ENCODE peak calls at places on chromosomes 3 and 15, in four cellular contexts. M is IMR-90, G is K562, B is GM12878. Z is an unnamed sample.

GRCh38 chr15:46768287-46768686 is 949.0 kb upstream of the SEMA6D start:
- DNase-seq in M (no peak), G (peak), B (no peak), Z (no peak)

GRCh38 chr3:114706591-114707224 is 412.9 kb downstream of the TIGIT start:
- DNase-seq in M (peak), B (no peak), G (peak), Z (peak)

GRCh38 chr3:169305460-169305859 is 358.1 kb downstream of the MECOM start:
- DNase-seq in G (no peak), M (no peak), B (no peak), Z (no peak)

GRCh38 chr3:133479895-133480669 is 80.2 kb downstream of the BFSP2 start:
- DNase-seq in B (peak), G (no peak), M (no peak), Z (no peak)

GRCh38 chr15:87610366-87610765 is 646.2 kb downstream of the NTRK3 start:
- DNase-seq in B (no peak), G (peak), M (peak), Z (no peak)

GRCh38 chr3:187086831-187087230 is 52.5 kb downstream of the RPL39L start:
- DNase-seq in B (no peak), M (no peak), G (no peak), Z (no peak)

GRCh38 chr3:98843301-98843959 is 58.1 kb downstream of the DCBLD2 start:
- DNase-seq in G (no peak), M (no peak), B (no peak), Z (no peak)

GRCh38 chr15:25056484-25057429 is 102.0 kb downstream of the SNRPN start:
- DNase-seq in B (no peak), G (peak), M (no peak), Z (peak)

GRCh38 chr15:24898715-24899278 is 56.0 kb upstream of the SNRPN start:
- DNase-seq in B (no peak), G (no peak), M (no peak), Z (no peak)

GRCh38 chr15:49239105-49239504 is 69.1 kb downstream of the GALK2 start:
- DNase-seq in M (peak), G (no peak), B (no peak), Z (no peak)

GRCh38 chr3:52742418-52743041 is 28.2 kb downstream of the NEK4 start:
- DNase-seq in M (peak), G (peak), B (peak), Z (peak)

GRCh38 chr15:52780172-52780980 is 9.8 kb downstream of the ONECUT1 start:
- DNase-seq in G (peak), M (peak), B (peak), Z (peak)

GRCh38 chr3:122299872-122300460 is 25.1 kb upstream of the CSTA start:
- DNase-seq in G (peak), M (peak), B (no peak), Z (peak)

GRCh38 chr3:130522399-130522798 is 5.4 kb downstream of the COL6A6 start:
- DNase-seq in B (no peak), G (peak), M (no peak), Z (no peak)

GRCh38 chr3:130514671-130515070 is 2.3 kb upstream of the COL6A6 start:
- DNase-seq in B (no peak), G (no peak), M (no peak), Z (no peak)

GRCh38 chr3:130517541-130517940 is 564 bp downstream of the COL6A6 start:
- DNase-seq in G (peak), B (no peak), M (no peak), Z (no peak)

GRCh38 chr3:130515755-130516154 is 1.2 kb upstream of the COL6A6 start:
- DNase-seq in M (no peak), B (no peak), G (no peak), Z (no peak)

DNA sequence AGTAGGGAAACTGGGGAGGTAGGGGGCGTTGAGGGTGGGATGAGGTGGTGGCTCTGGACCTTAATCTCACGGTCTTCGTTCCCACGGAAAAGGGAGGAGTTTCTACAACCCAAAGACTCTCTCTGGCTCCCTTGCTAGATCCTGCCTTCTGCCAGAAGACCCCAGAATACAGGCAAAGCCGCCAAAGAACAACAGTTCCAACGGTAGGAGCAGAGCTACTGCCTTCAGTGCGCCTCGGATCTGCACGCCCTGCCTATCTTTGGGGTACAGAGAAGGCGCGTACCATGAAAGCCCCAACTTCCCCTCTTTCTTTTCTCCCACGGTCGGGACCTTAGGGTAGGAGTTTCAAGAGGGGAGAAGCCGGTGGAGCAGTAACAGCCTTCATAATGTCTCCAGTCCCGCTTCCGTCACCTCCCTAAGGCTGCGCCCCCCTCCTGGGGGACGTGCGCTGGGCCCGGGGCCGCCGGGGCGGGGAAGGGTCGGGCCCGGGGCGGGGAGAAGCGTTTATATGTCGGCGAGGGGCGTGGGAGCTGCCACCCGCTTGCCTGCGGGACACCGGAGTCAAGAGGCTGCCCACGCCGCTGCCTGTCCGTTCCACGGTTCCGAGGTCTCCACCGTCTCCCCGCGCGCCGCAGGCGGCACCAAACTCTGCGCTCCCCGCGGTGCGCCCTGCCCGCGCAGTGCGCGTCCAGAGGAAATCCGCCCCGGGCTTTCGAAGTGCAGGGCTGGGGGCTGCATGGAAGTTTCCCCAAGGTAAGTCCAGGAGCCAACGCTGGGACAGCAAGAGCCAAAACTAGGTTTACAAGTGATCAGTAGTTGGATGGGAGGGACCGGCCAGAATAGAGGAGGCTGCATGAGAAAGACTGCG is at the start of gene COL6A6:
- DNase-seq in B (no peak), M (no peak), G (peak), Z (no peak)
- TF ChIP-seq ELK1 in B (no peak), M (no peak), G (no peak), Z (no peak)

GRCh38 chr15:76187151-76187550 is 124.1 kb downstream of the ETFA start:
- DNase-seq in G (no peak), M (no peak), B (no peak), Z (no peak)
- H3K4me2 ChIP-seq in G (no peak), M (no peak), B (no peak), Z (no peak)

DNA sequence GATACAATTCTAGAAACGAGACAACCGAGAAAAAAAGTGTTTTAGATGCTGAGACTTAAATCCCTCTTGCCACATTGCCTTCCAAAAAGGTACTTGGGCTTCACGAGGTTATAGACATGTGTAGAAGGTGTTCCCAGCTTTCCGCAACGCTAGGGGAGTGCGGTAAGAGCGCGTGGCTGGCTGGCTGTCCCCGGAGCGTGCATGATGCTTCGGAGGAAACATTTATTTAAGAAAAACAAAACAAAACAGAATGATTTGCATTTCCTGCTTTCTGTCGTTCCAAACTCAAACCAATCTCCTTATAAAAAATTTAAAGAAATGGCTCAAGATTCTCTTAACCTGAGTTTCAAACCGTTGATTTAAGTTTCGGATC is 841 bp downstream of the SLC6A20 start:
- DNase-seq in M (peak), B (no peak), G (no peak), Z (no peak)
- TF ChIP-seq ELK1 in M (no peak), B (no peak), G (no peak), Z (no peak)

DNA sequence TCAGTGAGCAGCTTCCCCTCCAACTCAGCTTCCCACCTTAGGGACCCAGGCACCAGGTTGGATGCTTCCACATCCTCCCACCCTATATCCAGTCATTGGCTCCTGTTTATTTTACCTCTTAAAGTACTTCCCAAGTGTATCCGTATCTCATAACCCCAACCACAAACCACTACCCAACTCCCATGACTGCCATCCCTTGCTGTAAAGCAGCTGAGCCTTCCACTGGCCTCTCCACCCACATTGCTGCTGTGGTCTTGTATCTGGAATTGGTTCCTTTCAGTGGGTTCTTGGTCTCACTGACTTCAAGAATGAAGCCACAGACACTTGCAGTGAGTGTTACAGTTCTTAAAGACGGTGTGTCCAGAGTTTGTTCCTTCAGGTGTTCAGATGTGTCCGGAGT is 79.9 kb upstream of the HRH1 start:
- DNase-seq in G (no peak), M (no peak), B (no peak), Z (no peak)
- H3K4me2 ChIP-seq in G (no peak), M (no peak), B (no peak), Z (no peak)

GRCh38 chr15:68258684-68259083 is 18.9 kb upstream of the FEM1B start:
- DNase-seq in G (no peak), M (no peak), B (no peak), Z (no peak)

GRCh38 chr15:68252925-68253534 is 23.5 kb upstream of the CLN6 start:
- DNase-seq in B (peak), G (peak), M (peak), Z (peak)

GRCh38 chr15:68261241-68261640 is 16.3 kb upstream of the FEM1B start:
- DNase-seq in B (no peak), G (no peak), M (no peak), Z (no peak)

GRCh38 chr15:68259883-68260282 is 17.7 kb upstream of the FEM1B start:
- DNase-seq in G (no peak), B (no peak), M (no peak), Z (no peak)

GRCh38 chr15:68256675-68257450 is 20.7 kb upstream of the FEM1B start:
- DNase-seq in B (no peak), M (peak), G (no peak), Z (peak)
- TF ChIP-seq ELK1 in B (no peak), M (no peak), G (no peak), Z (no peak)

Z was measured in A549.